ENCODE peak calls at places on chromosome X, in four cellular contexts. I is CD4-positive, alpha-beta T cell; Z is sigmoid colon; M is CD8-positive, alpha-beta T cell. W is an unnamed sample.

GRCh38 chrX:102651968-102652744 is 873 bp downstream of the GPRASP1 start:
- DNase-seq in I (peak), Z (peak), M (peak), W (peak)

GRCh38 chrX:2137882-2138281 is 362.9 kb downstream of the DHRSX start:
- DNase-seq in I (no peak), Z (no peak), M (no peak), W (no peak)

GRCh38 chrX:103879339-103879738 is 47.3 kb upstream of the RAB9B start:
- DNase-seq in I (no peak), Z (no peak), M (no peak), W (no peak)

GRCh38 chrX:2819345-2820130 is 9.2 kb upstream of the GYG2 start:
- DNase-seq in I (no peak), Z (no peak), M (no peak), W (no peak)

GRCh38 chrX:10725071-10725470 is 104.7 kb upstream of the MID1 start:
- DNase-seq in I (no peak), Z (no peak), M (no peak), W (no peak)

GRCh38 chrX:31136144-31136572 is 64.3 kb upstream of the FTHL17 start:
- DNase-seq in I (no peak), Z (no peak), M (no peak), W (no peak)

GRCh38 chrX:150094996-150095395 is 156.7 kb upstream of the EOLA2 start:
- DNase-seq in I (no peak), Z (no peak), M (no peak), W (no peak)

GRCh38 chrX:76428243-76429130 is 977 bp downstream of the MAGEE1 start:
- DNase-seq in I (peak), Z (peak), M (peak), W (peak)

GRCh38 chrX:136268051-136269048 is 17.1 kb upstream of the MAP7D3 start:
- DNase-seq in I (peak), Z (no peak), M (peak), W (no peak)

GRCh38 chrX:1581132-1581531 is 10.3 kb upstream of the AKAP17A start:
- DNase-seq in I (peak), Z (no peak), M (peak), W (no peak)

GRCh38 chrX:150983526-150984163 is 510 bp downstream of the HMGB3 start:
- DNase-seq in I (no peak), Z (no peak), M (no peak), W (no peak)

GRCh38 chrX:77628294-77629025 is 157.6 kb downstream of the ATRX start:
- DNase-seq in I (no peak), Z (no peak), M (no peak), W (no peak)

GRCh38 chrX:125681507-125681906 is 361.8 kb downstream of the TEX13C start:
- DNase-seq in I (no peak), Z (no peak), M (no peak), W (no peak)

GRCh38 chrX:53320543-53321215 is 39.3 kb upstream of the IQSEC2 start:
- DNase-seq in I (no peak), Z (no peak), M (no peak), W (no peak)

GRCh38 chrX:122703762-122704161 is 480.3 kb upstream of the GRIA3 start:
- DNase-seq in I (no peak), Z (no peak), M (no peak), W (no peak)

GRCh38 chrX:113868716-113869115 is 715.2 kb upstream of the HTR2C start:
- DNase-seq in I (no peak), Z (no peak), M (no peak), W (no peak)

GRCh38 chrX:106987488-106987887 is 12.5 kb downstream of the MORC4 start:
- DNase-seq in I (no peak), Z (no peak), M (no peak), W (no peak)

GRCh38 chrX:52424658-52425057 is 55.8 kb downstream of the XAGE2 start:
- DNase-seq in I (no peak), Z (no peak), M (no peak), W (no peak)

GRCh38 chrX:21375795-21376069 is 1.5 kb downstream of the CNKSR2 start:
- DNase-seq in I (no peak), Z (no peak), M (no peak), W (no peak)

GRCh38 chrX:78574306-78574705 is 84.8 kb downstream of the RTL3 start:
- DNase-seq in I (no peak), Z (no peak), M (no peak), W (no peak)

GRCh38 chrX:39327255-39327654 is 526.0 kb downstream of the MID1IP1 start:
- DNase-seq in I (no peak), Z (no peak), M (no peak), W (no peak)

GRCh38 chrX:54359408-54359807 is 1.6 kb upstream of the WNK3 start:
- DNase-seq in I (no peak), Z (no peak), M (no peak), W (no peak)

GRCh38 chrX:17474892-17475291 is 99.9 kb downstream of the NHS start:
- DNase-seq in I (no peak), Z (no peak), M (no peak), W (no peak)

GRCh38 chrX:120732461-120732860 is 102.6 kb upstream of the C1GALT1C1 start:
- DNase-seq in I (no peak), Z (no peak), M (no peak), W (no peak)

GRCh38 chrX:125205084-125205917 is 114.4 kb upstream of the TEX13C start:
- DNase-seq in I (no peak), Z (peak), M (no peak), W (peak)

GRCh38 chrX:49061916-49062315 is 3.1 kb downstream of the CCDC120 start:
- DNase-seq in I (no peak), Z (no peak), M (no peak), W (no peak)

GRCh38 chrX:72094894-72095293 is 36.8 kb downstream of the RTL5 start:
- DNase-seq in I (peak), Z (no peak), M (peak), W (no peak)

GRCh38 chrX:153725039-153725831 is 579 bp downstream of the ABCD1 start:
- DNase-seq in I (no peak), Z (no peak), M (no peak), W (no peak)

GRCh38 chrX:97806238-97806637 is 922.5 kb downstream of the RPA4 start:
- DNase-seq in I (no peak), Z (no peak), M (no peak), W (no peak)

GRCh38 chrX:17689971-17690409 is 47.3 kb upstream of the SCML1 start:
- DNase-seq in I (no peak), Z (no peak), M (no peak), W (no peak)

GRCh38 chrX:114065612-114066178 is 518.2 kb upstream of the HTR2C start:
- DNase-seq in I (no peak), Z (no peak), M (no peak), W (no peak)

GRCh38 chrX:55867254-55867653 is 149.7 kb downstream of the RRAGB start:
- DNase-seq in I (no peak), Z (no peak), M (no peak), W (no peak)

GRCh38 chrX:63784346-63784901 is 590 bp downstream of the ARHGEF9 start:
- DNase-seq in I (no peak), Z (no peak), M (no peak), W (peak)
- H3K27ac ChIP-seq in I (no peak), Z (peak), M (no peak), W (no peak)

GRCh38 chrX:15911729-15912550 is 57.3 kb upstream of the AP1S2 start:
- DNase-seq in I (no peak), Z (no peak), M (no peak), W (no peak)

GRCh38 chrX:15909605-15910004 is 55.0 kb upstream of the AP1S2 start:
- DNase-seq in I (no peak), Z (no peak), M (no peak), W (no peak)

GRCh38 chrX:15906544-15906943 is 51.9 kb upstream of the AP1S2 start:
- DNase-seq in I (no peak), Z (no peak), M (no peak), W (no peak)

GRCh38 chrX:15913161-15913560 is 58.5 kb upstream of the AP1S2 start:
- DNase-seq in I (no peak), Z (no peak), M (no peak), W (no peak)

DNA sequence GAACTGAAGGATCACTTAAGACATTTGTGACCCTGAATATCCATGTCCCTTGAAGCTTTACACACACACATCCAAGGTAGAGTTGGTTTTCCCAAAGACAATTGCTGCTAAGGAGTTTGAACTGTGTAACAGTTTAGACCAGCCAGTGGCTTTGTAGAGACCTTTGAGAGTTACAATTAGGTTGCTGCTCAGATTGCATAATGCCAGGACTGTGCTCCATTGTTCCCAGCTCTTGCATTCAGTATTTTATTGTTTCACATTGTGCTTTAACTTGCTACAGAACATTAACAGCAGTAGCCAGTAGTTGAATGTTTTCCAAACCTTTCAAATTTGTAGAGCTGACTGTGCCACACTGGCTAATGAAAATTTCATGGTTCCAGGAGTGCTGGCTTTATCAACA is 54.3 kb upstream of the AP1S2 start:
- DNase-seq in I (no peak), Z (no peak), M (no peak), W (peak)
- H3K27ac ChIP-seq in I (no peak), Z (no peak), M (no peak), W (peak)

DNA sequence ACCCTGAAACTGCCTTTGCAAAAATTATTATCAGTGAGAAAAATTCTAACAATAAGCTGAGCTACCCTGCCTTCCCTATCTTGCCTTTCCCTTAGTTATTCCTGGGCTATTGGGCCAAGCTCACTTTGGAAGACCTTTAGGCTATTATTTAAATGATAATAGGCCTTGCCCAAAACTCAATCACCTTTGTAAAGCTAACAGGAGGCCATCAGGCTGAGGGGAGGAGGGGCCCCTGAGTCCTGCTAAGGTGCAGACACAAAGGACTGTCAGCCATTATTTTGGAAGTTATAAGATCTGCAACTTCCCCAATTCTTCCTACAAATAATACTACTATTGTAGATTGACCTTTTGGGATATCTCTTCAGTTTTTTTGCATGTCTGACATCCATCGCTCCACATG is 278.8 kb upstream of the DIAPH2 start:
- DNase-seq in I (no peak), Z (no peak), M (no peak), W (no peak)
- H3K27ac ChIP-seq in I (no peak), Z (no peak), M (no peak), W (no peak)

DNA sequence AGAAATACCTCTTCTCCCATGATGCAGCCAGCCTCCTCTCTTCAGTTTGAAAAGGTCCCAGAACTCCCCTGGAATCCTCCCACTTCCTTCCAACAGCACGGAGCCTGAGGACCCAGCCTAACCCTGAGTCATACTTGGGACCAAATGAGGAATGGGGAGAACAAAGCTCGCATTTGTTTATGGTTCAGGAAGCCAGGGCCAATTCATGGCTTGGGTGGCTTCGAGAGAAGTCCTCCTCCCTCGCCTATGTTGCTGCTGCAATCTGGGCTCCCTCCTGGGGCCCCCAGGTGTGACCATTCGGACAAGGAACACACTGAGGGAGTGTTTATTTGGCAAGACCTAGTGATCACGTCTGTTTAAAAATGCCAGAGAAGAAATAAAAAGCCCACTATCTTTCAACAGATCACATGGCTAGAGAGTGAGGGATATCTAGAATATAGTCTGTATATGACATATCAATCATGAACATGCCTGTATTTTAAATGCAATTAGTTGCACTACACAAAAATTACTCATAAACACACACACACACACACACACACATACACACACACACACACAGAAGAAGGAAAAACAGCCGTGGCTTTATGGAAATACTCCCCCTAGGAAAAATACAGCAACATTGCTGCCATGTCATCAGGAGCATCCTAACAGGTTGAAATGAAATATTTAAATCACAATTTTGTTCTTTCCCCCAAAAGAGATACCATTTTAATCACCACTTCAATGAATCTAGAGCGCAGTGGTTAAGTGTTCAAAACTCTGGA is 155.7 kb upstream of the MAP3K15 start:
- DNase-seq in I (no peak), Z (peak), M (no peak), W (peak)
- H3K27ac ChIP-seq in I (no peak), Z (peak), M (no peak), W (peak)

GRCh38 chrX:18886344-18887161 is 97.4 kb downstream of the PHKA2 start:
- DNase-seq in I (peak), Z (peak), M (peak), W (peak)
- H3K27ac ChIP-seq in I (peak), Z (peak), M (peak), W (peak)

GRCh38 chrX:73877687-73878086 is 314.7 kb downstream of the CHIC1 start:
- DNase-seq in I (no peak), Z (no peak), M (no peak), W (no peak)
- H3K27ac ChIP-seq in I (no peak), Z (no peak), M (no peak), W (no peak)

DNA sequence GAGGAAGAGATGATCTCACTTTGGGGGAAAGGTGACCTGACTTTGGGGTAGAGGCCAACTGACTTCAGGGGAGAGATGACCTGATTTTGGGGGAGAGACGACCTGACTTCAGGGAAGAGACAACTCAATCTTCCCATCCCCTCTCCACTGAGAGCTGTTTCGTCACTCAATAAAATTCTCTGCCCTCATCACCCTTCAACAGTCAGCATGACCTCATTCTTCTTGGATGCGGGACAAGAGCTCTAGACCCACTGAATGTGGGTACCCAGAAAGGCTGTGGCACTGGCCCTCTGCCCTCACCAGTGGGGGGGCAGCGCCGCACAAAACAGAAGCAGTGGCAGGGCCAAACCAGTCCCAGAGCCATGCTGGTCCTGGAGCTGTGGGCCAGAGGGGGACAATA is 34.6 kb downstream of the ATXN3L start:
- DNase-seq in I (no peak), Z (no peak), M (no peak), W (no peak)
- H3K27ac ChIP-seq in I (no peak), Z (no peak), M (no peak), W (no peak)

DNA sequence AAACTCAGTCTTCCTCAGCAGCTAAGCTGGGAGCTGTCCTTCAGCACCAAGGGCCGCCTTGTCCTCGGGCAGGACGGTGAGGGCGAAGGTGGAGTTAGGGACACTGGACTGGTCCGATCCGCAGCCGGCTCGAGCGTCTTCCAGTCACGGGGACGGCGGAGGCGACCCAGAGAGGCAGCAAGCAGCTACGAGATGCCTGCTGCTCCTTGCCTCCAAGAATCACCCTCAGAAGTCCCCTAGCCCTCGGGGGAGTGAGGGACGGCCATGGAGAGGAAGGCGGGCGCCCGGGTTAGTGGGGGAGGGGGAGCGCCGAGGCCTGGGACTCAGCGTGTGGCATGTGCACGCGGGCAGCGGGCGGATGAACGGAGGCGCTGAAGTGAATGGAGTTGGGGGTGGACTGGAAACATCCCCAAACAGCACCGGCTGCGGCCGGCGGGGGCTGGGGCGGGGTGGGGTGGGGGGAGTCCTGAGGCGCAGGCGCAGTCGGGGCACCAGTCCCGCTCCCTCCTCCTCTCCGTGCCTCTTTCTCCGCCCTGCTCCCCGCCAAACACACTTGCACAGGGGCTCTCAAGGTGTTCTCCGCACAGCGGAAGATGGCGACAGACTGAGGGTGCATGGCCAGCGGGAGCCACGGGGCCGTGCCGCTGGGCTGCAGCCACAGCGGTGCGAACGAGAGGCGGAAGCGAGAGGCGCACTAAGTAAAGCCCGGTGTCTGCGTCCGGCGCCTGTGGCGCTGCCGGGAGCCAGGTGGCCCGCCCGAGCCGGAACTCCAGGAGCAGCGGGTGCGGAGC is at the start of gene NALF2:
- DNase-seq in I (no peak), Z (peak), M (no peak), W (peak)
- H3K27ac ChIP-seq in I (no peak), Z (no peak), M (no peak), W (no peak)

W was measured in substantia nigra.